ENCODE peak calls at places on chromosomes 1 and 21, in six cellular contexts. P is CD8-positive, alpha-beta T cell; U is stomach; T is adipocyte; A is suprapubic skin; Z is right lobe of liver. V is an unnamed sample. For H3K4me1, the result is how much of the 10 kb centered on the place peaks cover.

GRCh38 chr1:8226747-8227146 is 91.2 kb upstream of the SLC45A1 start:
- DNase-seq in P (no peak), U (no peak), T (no peak), A (no peak), Z (no peak), V (no peak)

GRCh38 chr1:155120253-155120652 is 7.4 kb upstream of the EFNA1 start:
- DNase-seq in P (no peak), U (no peak), T (no peak), A (no peak), Z (no peak), V (no peak)

GRCh38 chr1:4351453-4351852 is 303.0 kb upstream of the AJAP1 start:
- DNase-seq in P (no peak), U (no peak), T (no peak), A (no peak), Z (no peak), V (no peak)

GRCh38 chr1:112991721-112992120 is 35.7 kb upstream of the SLC16A1 start:
- DNase-seq in P (no peak), U (no peak), T (peak), A (no peak), Z (no peak), V (no peak)

GRCh38 chr21:45964649-45965048 is 16.9 kb upstream of the COL6A1 start:
- DNase-seq in P (no peak), U (no peak), T (no peak), A (peak), Z (no peak), V (no peak)

GRCh38 chr1:100077525-100077924 is 55.2 kb downstream of the SASS6 start:
- DNase-seq in P (no peak), U (no peak), T (no peak), A (no peak), Z (no peak), V (no peak)

GRCh38 chr1:39849203-39849602 is 34.1 kb downstream of the TRIT1 start:
- DNase-seq in P (no peak), U (no peak), T (no peak), A (no peak), Z (no peak), V (no peak)

GRCh38 chr1:31648190-31648589 is 3.5 kb upstream of the PEF1 start:
- DNase-seq in P (no peak), U (no peak), T (no peak), A (no peak), Z (no peak), V (no peak)

GRCh38 chr21:34204481-34205439 is 131.4 kb downstream of the MRPS6 start:
- DNase-seq in P (no peak), U (no peak), T (no peak), A (no peak), Z (no peak), V (no peak)

GRCh38 chr1:10161541-10162290 is 48.7 kb upstream of the KIF1B start:
- DNase-seq in P (no peak), U (no peak), T (no peak), A (no peak), Z (no peak), V (peak)

GRCh38 chr21:18951291-18952038 is 547.9 kb upstream of the TMPRSS15 start:
- DNase-seq in P (no peak), U (no peak), T (no peak), A (no peak), Z (no peak), V (no peak)

GRCh38 chr1:69377507-69377906 is 190.2 kb upstream of the LRRC7 start:
- DNase-seq in P (no peak), U (no peak), T (no peak), A (no peak), Z (no peak), V (no peak)

GRCh38 chr21:33402011-33402979 is 918 bp upstream of the IFNGR2 start:
- DNase-seq in P (no peak), U (peak), T (no peak), A (peak), Z (peak), V (peak)

GRCh38 chr1:27621067-27621920 is 13.7 kb downstream of the FGR start:
- DNase-seq in P (no peak), U (peak), T (no peak), A (no peak), Z (no peak), V (no peak)

GRCh38 chr21:33478858-33479678 is 706 bp downstream of the TMEM50B start:
- DNase-seq in P (peak), U (peak), T (peak), A (peak), Z (peak), V (no peak)

GRCh38 chr1:150906329-150906728 is 19.4 kb downstream of the CTXND2 start:
- DNase-seq in P (no peak), U (no peak), T (no peak), A (no peak), Z (no peak), V (no peak)

GRCh38 chr21:39529026-39529425 is 77.3 kb downstream of the SH3BGR start:
- DNase-seq in P (no peak), U (no peak), T (peak), A (no peak), Z (no peak), V (no peak)

GRCh38 chr1:59292557-59292956 is 4.3 kb upstream of the FGGY start:
- DNase-seq in P (no peak), U (peak), T (peak), A (peak), Z (peak), V (no peak)

GRCh38 chr1:91166106-91166712 is 144.4 kb upstream of the ZNF644 start:
- DNase-seq in P (no peak), U (peak), T (peak), A (no peak), Z (peak), V (peak)

GRCh38 chr21:27021801-27022200 is 54.9 kb upstream of the ADAMTS5 start:
- DNase-seq in P (no peak), U (no peak), T (peak), A (no peak), Z (no peak), V (no peak)

GRCh38 chr1:229412056-229412455 is 21.8 kb downstream of the ACTA1 start:
- DNase-seq in P (no peak), U (no peak), T (no peak), A (no peak), Z (no peak), V (no peak)

GRCh38 chr1:229411434-229412055 is 22.3 kb downstream of the ACTA1 start:
- DNase-seq in P (no peak), U (no peak), T (no peak), A (no peak), Z (no peak), V (no peak)

GRCh38 chr1:229410370-229410691 is 23.6 kb downstream of the ACTA1 start:
- DNase-seq in P (no peak), U (no peak), T (no peak), A (no peak), Z (no peak), V (no peak)

GRCh38 chr1:229409616-229410369 is 24.1 kb downstream of the ACTA1 start:
- DNase-seq in P (no peak), U (no peak), T (no peak), A (no peak), Z (no peak), V (no peak)

GRCh38 chr1:229410692-229411433 is 23.0 kb downstream of the ACTA1 start:
- DNase-seq in P (no peak), U (peak), T (peak), A (no peak), Z (no peak), V (peak)
- H3K4me3 ChIP-seq in P (no peak), U (no peak), T (peak), A (no peak), Z (no peak), V (peak)

DNA sequence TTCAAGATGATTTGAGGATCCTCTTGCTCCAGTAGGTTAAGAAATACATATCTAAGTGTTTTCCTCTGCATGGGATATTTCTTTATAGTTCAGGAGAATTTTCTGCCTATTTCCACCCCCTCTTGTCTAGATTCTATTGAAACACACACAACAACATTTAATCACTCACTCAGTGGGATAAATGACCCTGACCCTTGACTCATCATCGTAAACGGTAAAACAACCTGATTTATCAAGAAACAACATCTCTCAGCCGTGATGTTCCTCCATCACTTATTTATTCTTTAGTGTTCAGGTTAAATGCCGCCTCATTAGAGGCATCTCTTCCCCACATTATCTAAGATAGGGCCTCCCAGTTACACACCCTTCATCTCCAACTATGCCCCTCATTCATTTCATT is 208.7 kb upstream of the FMN2 start:
- DNase-seq in P (no peak), U (no peak), T (no peak), A (no peak), Z (no peak), V (no peak)
- H3K4me1 ChIP-seq in P (under half), U (under half), T (under half), A (under half), Z (under half), V (under half)

GRCh38 chr1:167681024-167681423 is 40.8 kb upstream of the MPZL1 start:
- DNase-seq in P (no peak), U (no peak), T (no peak), A (no peak), Z (no peak), V (no peak)
- H3K4me3 ChIP-seq in P (no peak), U (no peak), T (no peak), A (no peak), Z (no peak), V (peak)

GRCh38 chr1:203475012-203475981 is at the start of gene PRELP:
- DNase-seq in P (no peak), U (peak), T (peak), A (no peak), Z (no peak), V (peak)
- H3K4me1 ChIP-seq in P (under half), U (under half), T (under half), A (under half), Z (under half), V (under half)

DNA sequence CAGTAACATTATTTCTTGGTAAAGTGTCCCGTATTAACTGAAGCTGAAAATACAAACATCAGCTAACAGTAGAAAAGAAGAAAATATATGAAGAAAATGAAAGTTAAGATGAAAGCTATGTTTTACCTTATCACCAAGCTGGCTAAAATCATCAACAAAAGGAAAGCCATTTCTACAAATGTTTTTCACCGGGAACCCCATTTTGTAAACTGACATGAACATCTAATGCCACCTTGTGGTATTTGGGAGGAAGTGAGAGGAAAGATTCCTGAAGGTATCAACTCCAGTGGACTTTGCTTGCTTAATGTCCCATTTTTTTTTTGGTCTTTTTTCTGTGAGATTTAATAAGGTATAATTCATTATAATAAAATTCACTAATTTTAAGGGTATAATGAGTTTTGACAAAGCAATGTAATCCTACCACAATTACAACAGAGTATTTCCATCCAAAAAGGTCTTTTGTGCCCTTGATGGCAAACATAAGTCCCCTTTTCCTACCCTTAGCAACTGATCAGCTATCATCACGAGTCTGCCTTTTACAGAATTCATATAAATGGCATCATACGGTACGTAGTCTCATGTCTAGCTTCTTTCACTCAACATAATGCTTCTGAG is 7.7 kb downstream of the SDHB start:
- DNase-seq in P (no peak), U (no peak), T (peak), A (no peak), Z (no peak), V (no peak)
- H3K4me3 ChIP-seq in P (no peak), U (no peak), T (peak), A (peak), Z (no peak), V (peak)

GRCh38 chr1:217568200-217568599 is 62.7 kb downstream of the GPATCH2 start:
- DNase-seq in P (no peak), U (no peak), T (no peak), A (no peak), Z (no peak), V (no peak)
- H3K4me1 ChIP-seq in P (under half), U (under half), T (under half), A (under half), Z (under half), V (under half)

GRCh38 chr21:44615881-44616590 is 4.2 kb downstream of the KRTAP10-8 start:
- DNase-seq in P (no peak), U (no peak), T (no peak), A (no peak), Z (peak), V (no peak)

GRCh38 chr21:44614161-44614631 is 2.3 kb downstream of the KRTAP10-8 start:
- DNase-seq in P (no peak), U (no peak), T (no peak), A (no peak), Z (no peak), V (no peak)

GRCh38 chr21:44614961-44615391 is 3.1 kb downstream of the KRTAP10-8 start:
- DNase-seq in P (no peak), U (no peak), T (no peak), A (no peak), Z (no peak), V (no peak)

GRCh38 chr21:44616591-44616926 is 4.7 kb downstream of the KRTAP10-8 start:
- DNase-seq in P (no peak), U (no peak), T (no peak), A (no peak), Z (no peak), V (no peak)

GRCh38 chr21:44615466-44615865 is 3.6 kb downstream of the KRTAP10-8 start:
- DNase-seq in P (no peak), U (no peak), T (no peak), A (no peak), Z (no peak), V (no peak)
- H3K4me3 ChIP-seq in P (no peak), U (no peak), T (no peak), A (no peak), Z (no peak), V (no peak)

GRCh38 chr21:31801551-31802234 is 69.8 kb upstream of the SCAF4 start:
- DNase-seq in P (no peak), U (no peak), T (no peak), A (no peak), Z (no peak), V (no peak)

GRCh38 chr21:31798842-31799691 is 67.1 kb upstream of the SCAF4 start:
- DNase-seq in P (no peak), U (no peak), T (peak), A (no peak), Z (no peak), V (no peak)

GRCh38 chr21:31795992-31796391 is 64.1 kb upstream of the SCAF4 start:
- DNase-seq in P (no peak), U (no peak), T (no peak), A (no peak), Z (no peak), V (no peak)
- H3K4me1 ChIP-seq in P (under half), U (under half), T (under half), A (under half), Z (under half), V (under half)

V was measured in left ventricle myocardium inferior.